ENCODE peak calls at places on chromosomes 7 and 10, in ten cellular contexts. One of them, this sample, is unnamed.

GRCh38 chr7:94276797-94277196 is 117.9 kb upstream of the COL1A2 start:
- DNase-seq in NCI-H524 treated with DMSO at 0.1 percent for 48 hours: no peak
- DNase-seq in NCI-H2171: no peak
- DNase-seq in nephron progenitor cell: no peak
- DNase-seq in EL: peak
- DNase-seq in H7: no peak
- DNase-seq in tibial artery: no peak
- DNase-seq in stimulated activated CD8-positive, alpha-beta memory T cell treated with anti-CD3 and anti-CD28 coated beads, Interleukin-7, amount 100 ng/mL, for 1 hour: no peak
- DNase-seq in GM23338: peak
- DNase-seq in cardiac septum: no peak
- DNase-seq in this sample: no peak

GRCh38 chr7:20352573-20353304 is 22.0 kb downstream of the ITGB8 start:
- DNase-seq in stimulated activated CD8-positive, alpha-beta memory T cell treated with anti-CD3 and anti-CD28 coated beads, Interleukin-7, amount 100 ng/mL, for 1 hour: no peak
- DNase-seq in NCI-H524 treated with DMSO at 0.1 percent for 48 hours: no peak
- DNase-seq in EL: peak
- DNase-seq in H7: no peak
- DNase-seq in GM23338: no peak
- DNase-seq in NCI-H2171: no peak
- DNase-seq in tibial artery: no peak
- DNase-seq in nephron progenitor cell: no peak
- DNase-seq in cardiac septum: no peak
- DNase-seq in this sample: no peak

GRCh38 chr7:90869335-90869734 is 273.2 kb downstream of the CDK14 start:
- DNase-seq in EL: no peak
- DNase-seq in nephron progenitor cell: no peak
- DNase-seq in H7: no peak
- DNase-seq in tibial artery: no peak
- DNase-seq in cardiac septum: no peak
- DNase-seq in NCI-H2171: no peak
- DNase-seq in stimulated activated CD8-positive, alpha-beta memory T cell treated with anti-CD3 and anti-CD28 coated beads, Interleukin-7, amount 100 ng/mL, for 1 hour: no peak
- DNase-seq in NCI-H524 treated with DMSO at 0.1 percent for 48 hours: no peak
- DNase-seq in GM23338: no peak
- DNase-seq in this sample: no peak

GRCh38 chr7:18020138-18020715 is 7.4 kb downstream of the PRPS1L1 start:
- DNase-seq in stimulated activated CD8-positive, alpha-beta memory T cell treated with anti-CD3 and anti-CD28 coated beads, Interleukin-7, amount 100 ng/mL, for 1 hour: no peak
- DNase-seq in nephron progenitor cell: no peak
- DNase-seq in NCI-H2171: no peak
- DNase-seq in cardiac septum: no peak
- DNase-seq in NCI-H524 treated with DMSO at 0.1 percent for 48 hours: no peak
- DNase-seq in GM23338: peak
- DNase-seq in tibial artery: no peak
- DNase-seq in H7: no peak
- DNase-seq in EL: peak
- DNase-seq in this sample: no peak

GRCh38 chr7:149422065-149422913 is 38.6 kb downstream of the ZNF777 start:
- DNase-seq in NCI-H2171: peak
- DNase-seq in EL: peak
- DNase-seq in nephron progenitor cell: peak
- DNase-seq in stimulated activated CD8-positive, alpha-beta memory T cell treated with anti-CD3 and anti-CD28 coated beads, Interleukin-7, amount 100 ng/mL, for 1 hour: peak
- DNase-seq in H7: peak
- DNase-seq in GM23338: peak
- DNase-seq in cardiac septum: peak
- DNase-seq in NCI-H524 treated with DMSO at 0.1 percent for 48 hours: no peak
- DNase-seq in tibial artery: no peak
- DNase-seq in this sample: peak

GRCh38 chr10:1726861-1727260 is 10.5 kb downstream of the ADARB2 start:
- DNase-seq in NCI-H524 treated with DMSO at 0.1 percent for 48 hours: no peak
- DNase-seq in NCI-H2171: no peak
- DNase-seq in GM23338: no peak
- DNase-seq in H7: no peak
- DNase-seq in stimulated activated CD8-positive, alpha-beta memory T cell treated with anti-CD3 and anti-CD28 coated beads, Interleukin-7, amount 100 ng/mL, for 1 hour: no peak
- DNase-seq in tibial artery: no peak
- DNase-seq in nephron progenitor cell: no peak
- DNase-seq in cardiac septum: no peak
- DNase-seq in EL: no peak
- DNase-seq in this sample: no peak

GRCh38 chr10:36086976-36087726 is 445.1 kb upstream of the FZD8 start:
- DNase-seq in nephron progenitor cell: no peak
- DNase-seq in tibial artery: no peak
- DNase-seq in cardiac septum: no peak
- DNase-seq in stimulated activated CD8-positive, alpha-beta memory T cell treated with anti-CD3 and anti-CD28 coated beads, Interleukin-7, amount 100 ng/mL, for 1 hour: no peak
- DNase-seq in EL: no peak
- DNase-seq in NCI-H524 treated with DMSO at 0.1 percent for 48 hours: no peak
- DNase-seq in NCI-H2171: no peak
- DNase-seq in H7: no peak
- DNase-seq in GM23338: no peak
- DNase-seq in this sample: no peak

GRCh38 chr7:153943428-153944370 is 108.5 kb upstream of the DPP6 start:
- DNase-seq in H7: no peak
- DNase-seq in cardiac septum: no peak
- DNase-seq in NCI-H2171: no peak
- DNase-seq in tibial artery: no peak
- DNase-seq in GM23338: no peak
- DNase-seq in nephron progenitor cell: no peak
- DNase-seq in stimulated activated CD8-positive, alpha-beta memory T cell treated with anti-CD3 and anti-CD28 coated beads, Interleukin-7, amount 100 ng/mL, for 1 hour: no peak
- DNase-seq in NCI-H524 treated with DMSO at 0.1 percent for 48 hours: no peak
- DNase-seq in EL: no peak
- DNase-seq in this sample: no peak

GRCh38 chr7:104971290-104972071 is 42.5 kb upstream of the KMT2E start:
- DNase-seq in NCI-H2171: no peak
- DNase-seq in NCI-H524 treated with DMSO at 0.1 percent for 48 hours: no peak
- DNase-seq in nephron progenitor cell: no peak
- DNase-seq in EL: peak
- DNase-seq in stimulated activated CD8-positive, alpha-beta memory T cell treated with anti-CD3 and anti-CD28 coated beads, Interleukin-7, amount 100 ng/mL, for 1 hour: no peak
- DNase-seq in H7: no peak
- DNase-seq in cardiac septum: no peak
- DNase-seq in tibial artery: peak
- DNase-seq in GM23338: no peak
- DNase-seq in this sample: no peak